ENCODE peak calls at places on chromosome 13, in four cellular contexts. One of them, this sample, is unnamed.

GRCh38 chr13:102707465-102707864 is 12.6 kb upstream of the METTL21C start:
- DNase-seq in left ventricle myocardium superior: no peak
- DNase-seq in esophagus squamous epithelium: no peak
- DNase-seq in heart right ventricle: no peak
- DNase-seq in this sample: peak; percentile 66

GRCh38 chr13:34675626-34676025 is 266.4 kb upstream of the NBEA start:
- DNase-seq in left ventricle myocardium superior: no peak
- DNase-seq in esophagus squamous epithelium: no peak
- DNase-seq in heart right ventricle: no peak
- DNase-seq in this sample: no peak

GRCh38 chr13:33109319-33109718 is 93.1 kb downstream of the KL start:
- DNase-seq in left ventricle myocardium superior: no peak
- DNase-seq in esophagus squamous epithelium: no peak
- DNase-seq in heart right ventricle: no peak
- DNase-seq in this sample: no peak

GRCh38 chr13:20140487-20140886 is 20.4 kb downstream of the GJA3 start:
- DNase-seq in left ventricle myocardium superior: no peak
- DNase-seq in heart right ventricle: no peak
- DNase-seq in esophagus squamous epithelium: no peak
- DNase-seq in this sample: no peak

GRCh38 chr13:27549406-27549981 is 70.8 kb downstream of the LNX2 start:
- DNase-seq in esophagus squamous epithelium: no peak
- DNase-seq in heart right ventricle: no peak
- DNase-seq in left ventricle myocardium superior: no peak
- DNase-seq in this sample: no peak

GRCh38 chr13:52405767-52406494 is at the start of gene THSD1:
- DNase-seq in esophagus squamous epithelium: no peak
- DNase-seq in left ventricle myocardium superior: peak; percentile 88
- DNase-seq in heart right ventricle: peak; percentile 83
- DNase-seq in this sample: peak; percentile 60

GRCh38 chr13:98879965-98880364 is 97.9 kb downstream of the DOCK9 start:
- DNase-seq in esophagus squamous epithelium: no peak
- DNase-seq in heart right ventricle: no peak
- DNase-seq in left ventricle myocardium superior: no peak
- DNase-seq in this sample: no peak

GRCh38 chr13:101301053-101301452 is 115.3 kb downstream of the NALCN start:
- DNase-seq in heart right ventricle: no peak
- DNase-seq in left ventricle myocardium superior: no peak
- DNase-seq in esophagus squamous epithelium: no peak
- DNase-seq in this sample: no peak

GRCh38 chr13:76882431-76882830 is 3.8 kb downstream of the KCTD12 start:
- DNase-seq in heart right ventricle: no peak
- DNase-seq in left ventricle myocardium superior: peak; percentile 19
- DNase-seq in esophagus squamous epithelium: no peak
- DNase-seq in this sample: no peak

GRCh38 chr13:112730157-112730671 is 40.4 kb downstream of the ATP11A start:
- DNase-seq in left ventricle myocardium superior: peak; percentile 68
- DNase-seq in esophagus squamous epithelium: no peak
- DNase-seq in heart right ventricle: peak; percentile 52
- DNase-seq in this sample: no peak

GRCh38 chr13:26979334-26979733 is 192.3 kb downstream of the USP12 start:
- DNase-seq in esophagus squamous epithelium: no peak
- DNase-seq in heart right ventricle: no peak
- DNase-seq in left ventricle myocardium superior: no peak
- DNase-seq in this sample: no peak

GRCh38 chr13:106683179-106683578 is 115.2 kb upstream of the ARGLU1 start:
- DNase-seq in left ventricle myocardium superior: no peak
- DNase-seq in esophagus squamous epithelium: no peak
- DNase-seq in heart right ventricle: no peak
- DNase-seq in this sample: no peak

GRCh38 chr13:86510792-86511191 is 711.6 kb upstream of the SLITRK6 start:
- DNase-seq in esophagus squamous epithelium: no peak
- DNase-seq in left ventricle myocardium superior: no peak
- DNase-seq in heart right ventricle: no peak
- DNase-seq in this sample: no peak

GRCh38 chr13:64186503-64186902 is 2770.9 kb upstream of the PCDH20 start:
- DNase-seq in left ventricle myocardium superior: no peak
- DNase-seq in heart right ventricle: no peak
- DNase-seq in esophagus squamous epithelium: no peak
- DNase-seq in this sample: no peak

GRCh38 chr13:81001828-81002385 is 661.0 kb upstream of the SPRY2 start:
- DNase-seq in esophagus squamous epithelium: no peak
- DNase-seq in left ventricle myocardium superior: no peak
- DNase-seq in heart right ventricle: no peak
- DNase-seq in this sample: no peak

GRCh38 chr13:35947315-35947714 is 183.9 kb downstream of the DCLK1 start:
- DNase-seq in esophagus squamous epithelium: no peak
- DNase-seq in heart right ventricle: no peak
- DNase-seq in left ventricle myocardium superior: no peak
- DNase-seq in this sample: no peak

GRCh38 chr13:113548171-113548641 is 36.3 kb upstream of the TFDP1 start:
- DNase-seq in heart right ventricle: no peak
- DNase-seq in esophagus squamous epithelium: no peak
- DNase-seq in left ventricle myocardium superior: peak; percentile 45
- DNase-seq in this sample: no peak

GRCh38 chr13:111385182-111385857 is 64.9 kb downstream of the TEX29 start:
- DNase-seq in heart right ventricle: no peak
- DNase-seq in left ventricle myocardium superior: no peak
- DNase-seq in esophagus squamous epithelium: no peak
- DNase-seq in this sample: no peak

GRCh38 chr13:76379341-76380105 is 506.7 kb downstream of the KCTD12 start:
- DNase-seq in heart right ventricle: no peak
- DNase-seq in left ventricle myocardium superior: no peak
- DNase-seq in esophagus squamous epithelium: no peak
- DNase-seq in this sample: no peak

GRCh38 chr13:32105653-32106313 is 74.2 kb downstream of the FRY start:
- DNase-seq in left ventricle myocardium superior: no peak
- DNase-seq in esophagus squamous epithelium: no peak
- DNase-seq in heart right ventricle: no peak
- DNase-seq in this sample: no peak

GRCh38 chr13:93029536-93029935 is 197.1 kb upstream of the GPC6 start:
- DNase-seq in esophagus squamous epithelium: no peak
- DNase-seq in heart right ventricle: no peak
- DNase-seq in left ventricle myocardium superior: no peak
- DNase-seq in this sample: no peak

GRCh38 chr13:94416454-94417080 is 62.9 kb downstream of the DCT start:
- DNase-seq in left ventricle myocardium superior: no peak
- DNase-seq in esophagus squamous epithelium: no peak
- DNase-seq in heart right ventricle: no peak
- DNase-seq in this sample: peak; percentile 7

GRCh38 chr13:68745517-68745916 is 1362.1 kb upstream of the ATXN8OS start:
- DNase-seq in heart right ventricle: no peak
- DNase-seq in esophagus squamous epithelium: no peak
- DNase-seq in left ventricle myocardium superior: no peak
- DNase-seq in this sample: no peak

GRCh38 chr13:21798181-21798580 is 127.3 kb downstream of the FGF9 start:
- DNase-seq in left ventricle myocardium superior: no peak
- DNase-seq in heart right ventricle: no peak
- DNase-seq in esophagus squamous epithelium: no peak
- DNase-seq in this sample: no peak

GRCh38 chr13:98992355-98992754 is 14.5 kb upstream of the DOCK9 start:
- DNase-seq in left ventricle myocardium superior: no peak
- DNase-seq in heart right ventricle: no peak
- DNase-seq in esophagus squamous epithelium: no peak
- DNase-seq in this sample: no peak

GRCh38 chr13:39729161-39729560 is 73.7 kb downstream of the COG6 start:
- DNase-seq in heart right ventricle: no peak
- DNase-seq in esophagus squamous epithelium: no peak
- DNase-seq in left ventricle myocardium superior: no peak
- DNase-seq in this sample: no peak

GRCh38 chr13:47932953-47933687 is 68.0 kb downstream of the SUCLA2 start:
- DNase-seq in heart right ventricle: no peak
- DNase-seq in esophagus squamous epithelium: no peak
- DNase-seq in left ventricle myocardium superior: no peak
- DNase-seq in this sample: no peak

GRCh38 chr13:37357548-37357947 is 241.0 kb downstream of the POSTN start:
- DNase-seq in left ventricle myocardium superior: no peak
- DNase-seq in esophagus squamous epithelium: no peak
- DNase-seq in heart right ventricle: no peak
- DNase-seq in this sample: no peak

GRCh38 chr13:30422056-30422914 is at the start of gene UBE2L5:
- DNase-seq in left ventricle myocardium superior: peak; percentile 90
- DNase-seq in heart right ventricle: peak; percentile 73
- DNase-seq in esophagus squamous epithelium: peak; percentile 37
- DNase-seq in this sample: peak; percentile 89

GRCh38 chr13:33275916-33276315 is 9.6 kb downstream of the STARD13 start:
- DNase-seq in left ventricle myocardium superior: no peak
- DNase-seq in heart right ventricle: no peak
- DNase-seq in esophagus squamous epithelium: no peak
- DNase-seq in this sample: no peak

GRCh38 chr13:26007774-26008173 is 44.0 kb downstream of the SHISA2 start:
- DNase-seq in heart right ventricle: no peak
- DNase-seq in left ventricle myocardium superior: no peak
- DNase-seq in esophagus squamous epithelium: no peak
- DNase-seq in this sample: peak; percentile 34

GRCh38 chr13:44867825-44868224 is 121.4 kb downstream of the NUFIP1 start:
- DNase-seq in esophagus squamous epithelium: no peak
- DNase-seq in heart right ventricle: peak; percentile 32
- DNase-seq in left ventricle myocardium superior: no peak
- DNase-seq in this sample: no peak

GRCh38 chr13:37306778-37307544 is 201.5 kb upstream of the CSNK1A1L start:
- DNase-seq in left ventricle myocardium superior: no peak
- DNase-seq in heart right ventricle: no peak
- DNase-seq in esophagus squamous epithelium: no peak
- DNase-seq in this sample: peak; percentile 72

GRCh38 chr13:110354715-110355473 is 47.8 kb downstream of the COL4A2 start:
- DNase-seq in left ventricle myocardium superior: no peak
- DNase-seq in esophagus squamous epithelium: no peak
- DNase-seq in heart right ventricle: no peak
- DNase-seq in this sample: no peak